ENCODE peak calls at places on chromosomes 16 and 17, in six cellular contexts. V is AG09319, Q is cardiac fibroblast, T is mesothelial cell of epicardium, C is prostate gland, M is tibial artery. Y is an unnamed sample.
A peak's percentile ranks its signal among the peaks of the same experiment; 100 is the strongest.

GRCh38 chr17:13337864-13338371 is 263.8 kb downstream of the HS3ST3A1 start:
- DNase-seq in V (no peak), Q (peak; percentile 78), T (no peak), C (peak; percentile 6), M (no peak), Y (peak; percentile 36)

GRCh38 chr17:61517843-61518606 is 65.8 kb downstream of the TBX4 start:
- DNase-seq in V (no peak), Q (no peak), T (no peak), C (no peak), M (no peak), Y (no peak)

GRCh38 chr17:27362909-27363308 is 69.0 kb downstream of the WSB1 start:
- DNase-seq in V (no peak), Q (no peak), T (no peak), C (no peak), M (peak; percentile 25), Y (no peak)

GRCh38 chr17:35341465-35341992 is 31.9 kb downstream of the SLFN11 start:
- DNase-seq in V (no peak), Q (no peak), T (no peak), C (no peak), M (no peak), Y (no peak)

GRCh38 chr17:20314834-20315233 is 152.5 kb downstream of the LGALS9B start:
- DNase-seq in V (no peak), Q (no peak), T (no peak), C (no peak), M (no peak), Y (no peak)

GRCh38 chr17:46764709-46765401 is 53.6 kb downstream of the WNT3 start:
- DNase-seq in V (peak; percentile 36), Q (peak; percentile 83), T (peak; percentile 36), C (no peak), M (no peak), Y (no peak)

GRCh38 chr17:35934760-35935159 is 4.2 kb upstream of the RDM1 start:
- DNase-seq in V (no peak), Q (peak; percentile 50), T (no peak), C (no peak), M (no peak), Y (no peak)

GRCh38 chr17:10907370-10907769 is 69.5 kb upstream of the PIRT start:
- DNase-seq in V (no peak), Q (no peak), T (no peak), C (no peak), M (no peak), Y (no peak)

GRCh38 chr17:1145311-1145986 is 34.3 kb downstream of the ABR start:
- DNase-seq in V (no peak), Q (no peak), T (no peak), C (no peak), M (no peak), Y (no peak)

GRCh38 chr17:1150863-1151685 is 28.7 kb downstream of the ABR start:
- DNase-seq in V (no peak), Q (peak; percentile 42), T (no peak), C (no peak), M (no peak), Y (no peak)

GRCh38 chr17:1146551-1147265 is 33.1 kb downstream of the ABR start:
- DNase-seq in V (no peak), Q (no peak), T (no peak), C (no peak), M (no peak), Y (no peak)

GRCh38 chr17:1149869-1150268 is 29.9 kb downstream of the ABR start:
- DNase-seq in V (no peak), Q (no peak), T (no peak), C (no peak), M (no peak), Y (no peak)

DNA sequence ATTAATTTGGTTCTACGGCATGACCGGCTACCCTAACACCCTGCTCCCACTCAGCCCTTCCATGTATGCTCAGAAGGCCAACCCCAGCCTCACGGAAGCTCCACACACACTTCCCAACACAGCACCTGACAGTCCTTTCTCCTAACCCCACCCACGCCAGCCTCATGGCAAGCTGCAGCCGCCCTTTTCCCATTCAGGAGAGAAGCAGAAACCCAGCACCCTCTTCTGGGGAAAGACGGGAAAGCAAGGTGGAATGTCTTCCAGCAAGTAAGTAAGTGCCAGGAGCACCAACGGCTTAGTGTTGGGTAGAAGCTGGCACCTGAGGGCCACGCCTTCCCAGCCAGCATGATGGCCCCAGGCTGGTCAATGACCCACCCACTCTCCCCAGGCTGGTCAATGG is 32.1 kb downstream of the ABR start:
- DNase-seq in V (no peak), Q (peak; percentile 62), T (peak; percentile 52), C (peak; percentile 56), M (no peak), Y (peak; percentile 56)
- TF ChIP-seq CTCF in V (peak; percentile 28), Q (peak; percentile 64), T (no peak), C (peak; percentile 46), M (peak; percentile 55), Y (peak; percentile 58)

DNA sequence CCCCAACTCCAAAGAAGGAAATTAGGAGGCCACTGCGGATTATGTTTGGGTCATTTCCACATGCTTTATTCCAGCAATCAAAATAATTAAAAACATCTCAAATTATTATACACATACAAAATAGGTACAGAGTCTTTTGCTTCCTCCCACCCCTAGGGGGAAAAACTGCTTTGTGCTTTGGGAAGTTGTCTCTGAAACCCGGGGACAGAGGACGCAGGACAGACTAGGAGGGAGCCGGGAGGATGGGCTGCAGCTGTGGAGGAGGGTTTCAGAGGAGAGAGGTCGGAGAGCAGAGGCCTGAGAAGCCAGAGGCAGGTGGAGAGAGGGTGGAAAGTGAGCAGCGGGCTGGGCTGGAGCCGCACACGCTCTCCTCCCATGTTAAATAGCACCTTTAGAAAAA is 17.4 kb downstream of the COL1A1 start:
- DNase-seq in V (no peak), Q (no peak), T (no peak), C (no peak), M (no peak), Y (no peak)
- TF ChIP-seq CTCF in V (peak; percentile 35), Q (peak; percentile 27), T (peak; percentile 44), C (no peak), M (peak; percentile 1), Y (peak; percentile 36)

DNA sequence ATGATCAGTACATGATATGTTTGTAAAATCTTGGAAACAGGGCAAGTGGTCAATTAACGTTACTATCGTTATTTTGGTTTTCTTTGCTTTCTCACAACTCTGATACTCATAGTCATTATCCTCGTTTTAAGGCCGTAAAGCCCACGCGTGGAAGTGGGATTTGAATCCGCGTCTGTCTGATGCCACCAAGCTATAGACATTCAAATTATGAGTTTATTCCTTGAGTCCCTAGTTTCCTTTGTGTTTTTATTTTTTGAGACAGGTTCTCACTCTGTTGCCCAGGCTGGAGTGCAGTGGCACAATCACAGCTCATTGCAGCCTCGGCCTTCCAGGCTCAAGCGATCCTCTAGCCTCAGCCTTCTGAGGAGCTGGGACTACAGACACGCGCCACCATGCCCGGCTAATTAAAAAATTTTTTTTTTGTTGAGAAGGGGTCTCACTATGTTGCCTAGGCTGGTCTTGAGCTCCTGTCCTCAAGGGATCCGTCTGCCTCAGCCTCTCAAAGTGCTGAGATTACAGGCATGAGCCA is 1.0 kb downstream of the DCTN5 start:
- DNase-seq in V (no peak), Q (no peak), T (no peak), C (no peak), M (no peak), Y (no peak)
- TF ChIP-seq CTCF in V (no peak), Q (no peak), T (no peak), C (no peak), M (no peak), Y (no peak)

DNA sequence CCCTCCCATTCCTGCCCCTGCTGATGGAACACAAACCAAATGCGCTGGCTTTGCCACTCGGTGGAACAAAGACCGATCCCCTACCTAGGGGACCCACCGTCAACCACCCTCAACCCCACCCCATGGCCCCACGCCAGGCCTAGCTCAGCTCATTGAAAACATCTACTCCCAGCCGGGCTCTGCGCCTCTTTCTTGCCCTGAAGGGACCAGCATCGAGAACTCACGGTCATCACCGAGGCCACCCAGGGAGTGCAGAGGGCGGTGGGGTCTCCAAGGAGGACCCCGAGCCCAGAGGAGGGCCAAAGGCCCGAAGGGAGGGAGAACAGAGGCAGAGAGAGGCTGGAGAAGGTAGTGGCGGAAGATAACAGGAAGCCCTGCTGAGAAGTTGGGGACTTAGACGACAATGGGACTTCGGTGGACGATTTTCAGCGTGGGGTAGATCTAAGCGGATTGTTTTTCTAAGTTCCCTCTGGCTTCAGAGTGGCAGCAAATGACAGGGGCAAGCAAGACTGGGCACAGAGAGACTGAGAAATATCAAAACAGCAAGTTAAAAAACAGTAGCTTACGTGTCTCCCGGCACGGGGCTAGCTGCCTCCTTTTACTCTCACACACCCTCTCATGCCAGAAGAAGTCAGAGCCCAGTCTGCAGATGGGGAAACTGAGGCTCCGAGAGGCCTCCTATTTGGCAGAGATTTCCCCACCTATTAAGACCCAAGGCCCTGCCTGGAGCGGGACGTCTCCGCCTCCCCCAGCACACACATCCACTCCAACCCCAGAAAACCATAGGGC is 1.1 kb downstream of the CARHSP1 start:
- DNase-seq in V (no peak), Q (no peak), T (peak; percentile 60), C (no peak), M (peak; percentile 80), Y (no peak)
- TF ChIP-seq CTCF in V (no peak), Q (no peak), T (no peak), C (no peak), M (no peak), Y (no peak)

GRCh38 chr16:47019563-47019962 is 46.1 kb upstream of the DNAJA2 start:
- DNase-seq in V (no peak), Q (peak; percentile 16), T (no peak), C (no peak), M (no peak), Y (no peak)
- TF ChIP-seq CTCF in V (no peak), Q (peak; percentile 23), T (no peak), C (no peak), M (no peak), Y (no peak)

GRCh38 chr16:66095676-66096075 is 270.8 kb upstream of the CDH5 start:
- DNase-seq in V (no peak), Q (no peak), T (no peak), C (no peak), M (no peak), Y (no peak)
- TF ChIP-seq CTCF in V (no peak), Q (no peak), T (no peak), C (no peak), M (no peak), Y (no peak)

DNA sequence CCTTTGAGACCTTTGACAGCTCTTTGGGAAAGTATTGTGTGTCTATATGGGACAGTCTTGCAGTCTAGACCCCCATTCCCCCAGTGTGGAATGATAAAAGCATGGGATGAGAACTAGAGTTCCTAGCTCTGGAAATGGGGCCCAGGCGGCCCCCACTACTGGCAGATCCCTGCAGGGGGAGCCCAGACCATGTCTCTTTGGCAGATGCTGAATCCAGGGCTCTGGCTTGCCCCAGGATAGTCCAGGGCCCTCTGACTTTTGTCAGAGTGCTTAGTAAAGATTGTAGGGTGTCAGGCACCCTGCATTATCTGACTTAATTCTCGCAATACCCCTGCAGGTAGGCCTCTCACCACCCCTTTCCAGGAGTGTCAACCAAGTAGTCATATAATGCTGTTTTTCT is 8.3 kb downstream of the ALKBH5 start:
- DNase-seq in V (no peak), Q (no peak), T (no peak), C (no peak), M (no peak), Y (no peak)
- TF ChIP-seq CTCF in V (peak; percentile 26), Q (peak; percentile 47), T (no peak), C (no peak), M (peak; percentile 21), Y (peak; percentile 40)

GRCh38 chr16:35214840-35215239 is 1755.4 kb downstream of the TP53TG3F start:
- DNase-seq in V (no peak), Q (no peak), T (no peak), C (no peak), M (no peak), Y (no peak)
- TF ChIP-seq CTCF in V (no peak), Q (no peak), T (no peak), C (no peak), M (no peak), Y (no peak)

Y was measured in neural crest cell.